ENCODE peak calls at places on chromosomes 7 and 10, in six cellular contexts. K, B, F, N, S and Y are unnamed samples.

GRCh38 chr7:32117837-32118236 is 47.6 kb upstream of the PDE1C start:
- DNase-seq in F (no peak), B (no peak), K (no peak), N (no peak), S (no peak), Y (no peak)

GRCh38 chr7:47991741-47992311 is 12.4 kb upstream of the HUS1 start:
- DNase-seq in N (peak), F (peak), K (peak), S (peak), B (peak), Y (peak)

GRCh38 chr7:151665363-151665762 is 145.7 kb upstream of the RHEB start:
- DNase-seq in F (peak), K (peak), S (no peak), B (no peak), N (peak), Y (no peak)

GRCh38 chr7:55261386-55261770 is 103.8 kb upstream of the LANCL2 start:
- DNase-seq in K (no peak), B (no peak), N (no peak), F (no peak), S (no peak), Y (no peak)

GRCh38 chr10:71590786-71591350 is 128.7 kb downstream of the C10orf105 start:
- DNase-seq in N (peak), F (no peak), B (no peak), K (no peak), S (no peak), Y (no peak)

GRCh38 chr7:81691199-81691821 is 78.5 kb downstream of the HGF start:
- DNase-seq in N (no peak), K (peak), F (no peak), S (no peak), B (no peak), Y (no peak)

GRCh38 chr7:94266278-94266677 is 128.4 kb upstream of the COL1A2 start:
- DNase-seq in B (no peak), K (peak), F (peak), S (no peak), N (no peak), Y (no peak)

GRCh38 chr10:99926925-99927718 is 82.6 kb downstream of the DNMBP start:
- DNase-seq in S (no peak), N (no peak), B (no peak), K (peak), F (peak), Y (no peak)

GRCh38 chr10:93075369-93076221 is 1.9 kb downstream of the CYP26A1 start:
- DNase-seq in B (no peak), K (no peak), S (no peak), F (no peak), N (no peak), Y (no peak)

GRCh38 chr10:102381983-102382382 is 13.5 kb upstream of the NFKB2 start:
- DNase-seq in K (no peak), F (no peak), B (no peak), N (peak), S (no peak), Y (no peak)

GRCh38 chr7:117479480-117480224 is at the start of gene CFTR:
- DNase-seq in B (no peak), F (peak), K (no peak), S (no peak), N (peak), Y (no peak)

GRCh38 chr7:150382844-150383225 is 3.7 kb downstream of the ZNF775 start:
- DNase-seq in F (no peak), K (no peak), B (no peak), S (no peak), N (no peak), Y (no peak)

GRCh38 chr7:150381785-150382122 is 2.6 kb downstream of the ZNF775 start:
- DNase-seq in K (no peak), N (no peak), B (no peak), F (no peak), S (no peak), Y (no peak)

GRCh38 chr7:150381096-150381495 is 2.0 kb downstream of the ZNF775 start:
- DNase-seq in K (no peak), F (no peak), B (no peak), S (no peak), N (no peak), Y (no peak)

GRCh38 chr7:150383710-150384397 is 4.7 kb downstream of the ZNF775 start:
- DNase-seq in K (no peak), B (peak), S (no peak), F (no peak), N (peak), Y (no peak)

DNA sequence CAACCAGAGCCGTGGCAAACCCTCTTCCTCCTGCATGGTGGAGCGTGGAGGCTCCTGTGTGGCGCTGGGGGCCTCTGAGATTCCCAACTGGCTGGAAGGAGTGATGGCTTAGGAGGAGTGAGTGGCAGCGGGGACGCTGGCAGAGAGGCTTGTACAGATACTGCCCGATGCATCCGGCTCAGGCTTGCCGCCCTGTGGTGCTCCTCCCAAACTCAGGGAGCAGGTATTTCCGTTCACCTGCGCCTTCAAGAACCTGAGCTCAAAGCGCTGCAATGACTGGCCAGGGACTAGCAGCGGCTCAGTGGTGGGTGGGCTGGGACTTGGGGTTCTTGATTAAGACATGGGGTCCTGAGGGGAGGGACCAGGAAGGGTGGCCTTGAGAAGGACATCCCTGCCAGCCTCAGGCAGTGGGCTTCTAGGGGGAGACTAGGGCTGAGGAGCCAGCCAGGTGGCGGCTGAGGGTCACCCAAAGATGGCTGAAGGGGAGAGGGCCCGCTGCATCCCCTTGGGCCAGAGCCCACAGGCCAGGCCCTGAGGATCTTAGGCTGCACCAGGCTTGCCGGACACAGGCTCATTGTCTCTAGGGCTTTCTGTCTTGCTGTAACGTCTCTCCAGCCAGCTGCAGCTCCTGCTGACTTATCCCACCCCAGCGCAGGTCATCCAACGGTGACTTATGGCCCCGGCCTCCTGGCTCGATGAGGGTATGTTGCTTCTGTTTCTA is 3.2 kb downstream of the ZNF775 start:
- DNase-seq in K (no peak), B (no peak), S (no peak), F (no peak), N (no peak), Y (no peak)
- H3K4me3 ChIP-seq in K (no peak), B (no peak), S (no peak), F (no peak), N (no peak), Y (peak)

GRCh38 chr10:15197276-15197675 is 28.8 kb upstream of the NMT2 start:
- DNase-seq in K (peak), S (no peak), B (no peak), F (no peak), N (no peak), Y (no peak)

GRCh38 chr10:15197911-15198310 is 29.4 kb upstream of the NMT2 start:
- DNase-seq in F (no peak), K (no peak), S (no peak), N (no peak), B (no peak), Y (no peak)

GRCh38 chr10:15202639-15203038 is 34.1 kb upstream of the NMT2 start:
- DNase-seq in N (no peak), F (no peak), B (no peak), S (no peak), K (peak), Y (no peak)

GRCh38 chr10:15200626-15201025 is 32.1 kb upstream of the NMT2 start:
- DNase-seq in S (no peak), K (peak), N (no peak), F (no peak), B (no peak), Y (no peak)

DNA sequence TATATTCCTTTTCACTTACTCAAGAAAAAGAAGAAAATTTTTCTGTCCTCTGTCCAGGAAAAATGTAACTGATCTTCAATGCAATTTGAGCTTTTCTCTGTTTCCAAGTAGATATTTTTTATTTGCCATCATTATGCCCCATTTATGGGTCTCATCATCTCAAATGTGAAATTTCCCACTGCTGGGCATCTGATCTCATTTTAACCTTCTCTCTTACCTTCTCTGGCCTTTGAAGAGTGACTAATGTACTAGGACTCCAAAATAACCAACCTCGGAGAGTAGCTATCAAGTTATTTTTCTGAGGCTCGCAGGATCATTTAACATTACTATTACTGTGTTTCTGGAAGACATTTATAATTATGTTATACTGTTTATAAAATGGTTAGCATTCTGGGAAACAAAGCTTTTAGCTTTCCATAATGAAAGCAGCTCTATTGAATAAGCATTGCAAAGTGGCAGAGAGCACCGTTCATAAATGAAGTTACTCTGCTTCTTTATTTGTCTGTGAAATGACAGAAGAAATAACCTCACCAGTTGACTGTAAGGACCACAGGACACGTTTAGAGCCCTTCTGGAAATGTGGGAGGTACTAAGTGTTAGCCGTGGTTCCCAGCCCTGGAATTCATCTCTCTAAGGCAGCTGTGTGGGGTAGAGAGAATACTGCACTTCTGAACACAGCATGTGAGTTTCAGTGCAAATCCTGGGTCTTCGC is 33.3 kb upstream of the NMT2 start:
- DNase-seq in N (no peak), K (peak), S (no peak), F (no peak), B (no peak), Y (no peak)
- H3K4me3 ChIP-seq in N (no peak), K (no peak), S (no peak), F (no peak), B (no peak), Y (no peak)

GRCh38 chr10:60314306-60314940 is 75.3 kb downstream of the ANK3 start:
- DNase-seq in F (no peak), K (peak), N (no peak), B (no peak), S (no peak), Y (no peak)
- H3K4me3 ChIP-seq in F (no peak), K (no peak), N (no peak), B (no peak), S (no peak), Y (no peak)

DNA sequence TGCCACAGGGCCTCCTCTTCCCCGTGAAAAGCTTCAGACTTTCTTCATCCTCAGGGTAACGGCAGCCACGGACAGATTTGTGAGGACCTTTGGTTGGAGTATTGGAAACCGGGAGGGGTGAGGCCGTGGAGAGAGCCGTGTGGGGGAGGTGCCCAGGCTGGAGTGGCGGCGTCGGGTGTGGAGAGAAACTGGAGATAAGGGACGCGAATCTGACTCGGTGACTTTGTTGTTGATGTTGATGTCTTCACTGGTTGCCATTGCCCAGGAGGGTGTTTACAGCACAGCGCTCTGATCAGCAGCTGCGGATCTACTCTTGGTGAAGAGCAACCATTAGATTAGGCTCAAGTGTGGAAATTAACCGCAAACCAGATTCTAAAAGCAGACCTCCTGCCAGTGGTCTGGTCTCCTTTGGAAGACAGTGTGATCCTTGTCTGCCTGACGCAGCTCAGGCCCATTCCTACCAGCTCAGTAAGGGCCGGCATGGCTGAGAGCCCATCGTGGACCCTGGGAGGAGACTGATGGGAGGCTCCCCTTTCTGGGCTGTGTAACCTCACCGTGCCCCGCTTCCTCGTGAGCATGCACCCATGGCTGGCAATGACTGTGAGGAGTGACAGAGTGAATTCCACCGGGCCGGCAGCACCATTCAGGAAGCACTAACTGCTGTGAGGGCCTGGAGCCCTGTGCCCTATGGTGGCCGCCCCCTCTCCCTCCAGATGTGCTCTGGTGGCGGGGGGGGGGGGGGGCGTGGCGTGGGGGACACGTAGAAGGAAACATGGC is 90.3 kb downstream of the INPP5A start:
- DNase-seq in K (peak), S (peak), F (peak), B (no peak), N (peak), Y (no peak)
- H3K4me3 ChIP-seq in K (no peak), S (no peak), F (peak), B (no peak), N (no peak), Y (no peak)

DNA sequence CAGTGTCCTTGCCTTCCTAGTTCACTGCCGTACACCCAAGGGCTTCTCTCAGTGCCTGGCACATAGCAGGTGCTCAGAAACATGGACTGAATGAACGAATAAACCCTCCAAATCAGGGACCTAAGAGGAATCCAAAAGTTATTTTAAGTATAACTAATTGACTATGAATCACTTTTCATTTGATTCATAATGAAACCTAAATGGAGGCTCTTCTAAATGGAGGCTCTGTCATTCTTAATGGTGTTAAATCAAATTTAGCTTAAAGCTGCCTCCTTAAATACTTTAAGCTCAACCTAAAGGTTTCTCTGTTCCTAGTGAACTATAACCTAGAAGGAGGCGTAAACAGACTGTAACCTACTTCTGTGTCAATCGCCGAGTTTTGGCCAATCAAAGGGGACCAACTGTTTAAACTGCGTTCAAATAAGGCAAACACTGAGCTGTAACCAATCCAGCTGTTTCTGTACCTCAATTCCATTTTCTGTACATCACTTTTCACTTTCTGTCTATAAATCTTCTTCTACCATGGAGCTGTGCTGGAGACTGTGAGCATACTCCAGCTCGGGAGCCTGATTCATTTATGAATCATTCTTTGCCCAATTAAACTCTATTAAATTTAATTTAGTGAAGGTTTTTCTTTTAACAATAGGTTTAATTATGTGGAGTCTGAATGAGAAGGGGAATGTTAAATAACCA is 11.0 kb downstream of the PYROXD2 start:
- DNase-seq in B (no peak), K (peak), N (no peak), F (no peak), S (no peak), Y (no peak)
- H3K4me3 ChIP-seq in B (no peak), K (no peak), N (no peak), F (no peak), S (no peak), Y (no peak)

DNA sequence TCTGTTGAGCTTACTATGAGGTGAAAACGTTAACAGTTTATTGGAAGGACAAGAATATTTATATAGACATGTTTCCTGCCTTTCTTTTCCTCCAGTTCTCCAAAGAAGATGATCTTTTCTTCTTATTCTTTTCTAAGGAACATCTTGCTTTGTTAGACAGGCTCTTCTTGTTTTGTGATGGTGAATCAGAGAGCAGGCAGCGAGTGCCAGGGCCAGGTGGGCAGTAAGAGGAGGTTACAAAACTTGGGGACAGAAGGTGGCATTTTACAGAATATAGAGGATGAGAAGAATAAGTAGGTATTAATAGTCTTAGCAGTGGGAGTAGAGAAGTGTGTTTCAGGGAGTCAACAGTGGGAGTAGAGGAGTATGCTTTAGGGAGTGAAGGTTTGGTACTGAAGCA is 223.6 kb downstream of the ARL4A start:
- DNase-seq in S (no peak), F (no peak), B (no peak), N (no peak), K (no peak), Y (no peak)
- H3K4me3 ChIP-seq in S (no peak), F (no peak), B (no peak), N (no peak), K (no peak), Y (no peak)

GRCh38 chr7:130890176-130891020 is 156.4 kb upstream of the KLF14 start:
- DNase-seq in N (no peak), S (no peak), B (no peak), K (peak), F (no peak), Y (no peak)

GRCh38 chr7:130893441-130893894 is 159.5 kb upstream of the KLF14 start:
- DNase-seq in B (no peak), S (no peak), N (no peak), K (peak), F (peak), Y (no peak)

GRCh38 chr7:130894146-130895005 is 160.4 kb upstream of the KLF14 start:
- DNase-seq in B (no peak), N (peak), K (peak), S (no peak), F (peak), Y (no peak)

GRCh38 chr7:130888468-130888867 is 154.5 kb upstream of the KLF14 start:
- DNase-seq in B (no peak), F (no peak), S (no peak), K (no peak), N (no peak), Y (no peak)

DNA sequence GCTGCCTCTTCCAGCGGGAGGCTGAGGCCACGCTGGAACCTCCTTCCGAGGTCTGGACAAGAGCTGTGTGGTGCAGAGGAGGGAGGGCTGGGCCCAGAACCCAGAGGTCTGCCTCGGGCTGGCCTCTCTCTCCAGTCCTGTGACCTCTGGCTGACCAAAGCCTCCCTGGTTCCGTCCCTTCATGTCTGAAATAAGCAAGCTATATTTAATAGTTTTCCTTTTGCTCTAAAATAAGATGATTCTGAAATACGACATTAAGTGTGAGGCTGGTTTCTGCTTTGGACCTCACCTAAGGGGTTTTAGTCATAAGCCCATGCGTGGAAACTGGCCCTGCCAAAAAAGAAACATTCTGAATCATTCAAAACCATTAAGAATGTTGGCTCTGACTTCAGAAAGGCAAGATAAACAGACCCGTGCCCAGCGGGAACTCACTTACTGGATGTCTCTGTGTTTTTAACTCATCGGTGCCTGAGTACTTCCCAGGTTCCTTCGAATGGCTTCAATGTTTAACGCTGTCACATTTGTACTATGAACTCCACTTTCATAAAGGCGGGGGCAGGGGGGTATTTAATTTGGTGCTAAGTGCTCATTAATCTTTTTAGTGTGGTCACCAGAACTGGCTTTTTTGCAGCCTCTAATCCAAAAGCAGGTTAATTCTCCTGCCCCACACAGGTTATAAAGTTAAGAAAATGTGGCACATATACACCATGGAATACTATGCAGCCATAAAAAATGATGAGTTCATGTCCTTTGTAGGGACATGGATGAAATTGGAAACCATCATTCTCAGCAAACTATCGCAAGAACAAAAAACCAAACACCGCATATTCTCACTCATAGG is 157.5 kb upstream of the KLF14 start:
- DNase-seq in B (no peak), N (peak), S (no peak), F (peak), K (peak), Y (no peak)
- H3K4me3 ChIP-seq in B (no peak), N (no peak), S (no peak), F (peak), K (peak), Y (no peak)